ENCODE peak calls at places on chromosomes 11 and 22, in five cellular contexts. B, Y, R, W and O are unnamed samples.

GRCh38 chr22:31951201-31952093 is 7.1 kb downstream of the YWHAH start:
- DNase-seq in B (no peak), W (no peak), R (no peak), Y (no peak), O (no peak)

GRCh38 chr22:36289406-36289870 is 36.5 kb downstream of the APOL1 start:
- DNase-seq in Y (no peak), B (no peak), R (no peak), W (no peak), O (no peak)

GRCh38 chr11:69293819-69294505 is at the start of gene MYEOV:
- DNase-seq in R (no peak), B (peak; percentile 94), Y (peak; percentile 60), W (no peak), O (no peak)

GRCh38 chr11:3021125-3021524 is 29.0 kb upstream of the NAP1L4 start:
- DNase-seq in R (no peak), W (peak; percentile 43), Y (peak; percentile 32), B (peak; percentile 52), O (no peak)

GRCh38 chr22:23621082-23621780 is 10.9 kb downstream of the DRICH1 start:
- DNase-seq in W (no peak), B (no peak), R (no peak), Y (no peak), O (no peak)

GRCh38 chr11:103031834-103032233 is 60.1 kb downstream of the DCUN1D5 start:
- DNase-seq in W (no peak), R (no peak), B (no peak), Y (no peak), O (no peak)

GRCh38 chr11:125262825-125263218 is 98.3 kb downstream of the PKNOX2 start:
- DNase-seq in W (no peak), R (no peak), B (no peak), Y (no peak), O (no peak)

GRCh38 chr11:95413021-95413420 is 182.0 kb upstream of the SESN3 start:
- DNase-seq in Y (no peak), R (no peak), B (no peak), W (no peak), O (no peak)

GRCh38 chr11:69518081-69518950 is 36.9 kb downstream of the LINC01488 start:
- DNase-seq in Y (no peak), R (no peak), W (no peak), B (no peak), O (no peak)

DNA sequence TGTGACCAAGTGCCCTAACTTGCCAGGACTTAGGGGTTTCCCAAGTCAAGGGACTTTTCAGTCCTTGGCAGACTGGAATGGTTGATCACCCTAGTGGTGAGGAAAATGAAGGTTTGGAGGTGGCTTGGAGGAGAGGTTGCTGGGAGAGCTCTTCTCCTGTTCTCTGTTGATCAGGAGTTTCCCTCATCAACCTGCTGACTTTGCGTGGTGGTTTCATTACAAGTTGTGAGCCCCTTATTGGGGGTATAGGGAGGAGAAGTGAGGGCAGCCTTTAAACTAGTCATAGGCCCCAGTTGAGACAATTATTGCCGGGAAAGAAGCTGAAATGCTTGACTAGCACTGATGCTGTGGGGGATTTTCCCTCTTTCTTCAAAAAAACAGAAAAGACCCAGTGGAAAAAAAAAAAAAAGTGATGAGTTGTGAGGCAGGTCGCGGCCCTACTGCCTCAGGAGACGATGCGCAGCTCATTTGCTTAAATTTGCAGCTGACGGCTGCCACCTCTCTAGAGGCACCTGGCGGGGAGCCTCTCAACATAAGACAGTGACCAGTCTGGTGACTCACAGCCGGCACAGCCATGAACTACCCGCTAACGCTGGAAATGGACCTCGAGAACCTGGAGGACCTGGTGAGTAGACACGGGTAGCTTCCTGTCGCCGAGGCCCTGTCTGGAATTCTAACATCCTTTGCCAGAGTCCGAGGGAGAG is at the start of gene CXCR5:
- DNase-seq in W (no peak), R (no peak), Y (no peak), B (no peak), O (no peak)
- TF ChIP-seq CTCF in W (no peak), R (no peak), Y (no peak), B (no peak), O (no peak)

GRCh38 chr11:84922212-84922805 is 704.8 kb downstream of the DLG2 start:
- DNase-seq in B (no peak), R (no peak), Y (no peak), W (no peak), O (no peak)
- TF ChIP-seq CTCF in B (no peak), R (no peak), Y (no peak), W (no peak), O (no peak)

GRCh38 chr11:64653388-64653973 is 62.5 kb downstream of the SLC22A12 start:
- DNase-seq in Y (no peak), B (no peak), R (no peak), W (no peak), O (no peak)

GRCh38 chr11:64649304-64649703 is 58.3 kb downstream of the SLC22A12 start:
- DNase-seq in B (peak; percentile 39), W (no peak), R (peak; percentile 48), Y (peak; percentile 56), O (no peak)

GRCh38 chr11:64648551-64648950 is 57.5 kb downstream of the SLC22A12 start:
- DNase-seq in Y (no peak), W (no peak), R (no peak), B (no peak), O (no peak)

GRCh38 chr11:64652586-64653387 is 61.8 kb downstream of the SLC22A12 start:
- DNase-seq in W (peak; percentile 84), Y (peak; percentile 94), R (peak; percentile 77), B (peak; percentile 71), O (peak; percentile 96)

DNA sequence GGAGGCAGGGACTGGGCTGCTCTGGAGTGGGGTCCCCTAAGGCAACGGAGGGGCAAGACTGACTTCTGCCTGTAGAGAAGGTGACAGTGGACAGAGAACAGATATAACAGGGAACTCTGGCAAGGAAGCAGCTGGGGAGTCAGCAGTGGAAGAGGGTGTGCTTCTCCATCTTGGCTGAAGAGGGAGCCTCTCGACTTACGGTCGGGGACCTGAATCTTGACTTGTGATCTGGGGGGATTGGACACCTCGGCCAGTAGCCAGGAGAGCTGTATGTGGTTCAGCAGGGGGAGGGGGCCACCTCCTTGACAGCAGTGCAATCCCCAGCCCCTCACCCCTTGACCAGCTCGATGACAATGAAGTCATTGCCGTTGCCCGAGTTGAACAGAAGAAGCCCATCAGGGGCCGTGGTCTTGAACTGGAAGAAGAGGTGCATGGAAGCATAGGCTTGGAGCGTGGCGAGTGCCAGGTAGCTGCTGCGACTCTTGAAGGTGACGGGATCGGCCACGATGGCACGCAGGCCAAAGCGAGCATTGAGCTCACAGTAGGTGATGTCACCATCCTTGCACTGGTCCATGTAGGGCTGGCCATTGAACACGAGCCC is 60.0 kb downstream of the SLC22A12 start:
- DNase-seq in W (no peak), Y (peak; percentile 34), R (no peak), B (peak; percentile 50), O (no peak)
- TF ChIP-seq CTCF in W (peak; percentile 42), Y (peak; percentile 51), R (no peak), B (peak; percentile 23), O (peak; percentile 6)

DNA sequence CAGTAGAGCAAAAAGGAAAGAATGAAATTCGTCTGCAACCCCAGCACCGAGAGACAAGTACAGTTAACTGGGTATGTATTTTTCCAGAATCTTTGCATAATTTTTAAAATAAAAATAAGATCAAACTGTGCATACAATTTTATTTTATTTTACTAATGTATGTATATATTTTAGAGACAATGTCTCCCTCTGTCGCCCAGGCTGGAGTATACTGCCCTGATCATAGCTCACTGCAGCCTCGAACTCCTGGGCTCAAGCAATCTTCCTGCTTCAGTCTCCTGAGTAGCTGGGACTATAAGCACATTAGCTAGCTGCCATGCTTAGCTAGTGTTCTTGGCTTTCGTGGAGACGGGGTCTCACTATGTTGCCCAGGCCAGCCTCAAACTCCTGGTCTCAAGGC is 18.8 kb upstream of the DRD2 start:
- DNase-seq in W (no peak), Y (no peak), B (peak; percentile 1), R (no peak), O (no peak)
- TF ChIP-seq CTCF in W (no peak), Y (no peak), B (no peak), R (no peak), O (no peak)

DNA sequence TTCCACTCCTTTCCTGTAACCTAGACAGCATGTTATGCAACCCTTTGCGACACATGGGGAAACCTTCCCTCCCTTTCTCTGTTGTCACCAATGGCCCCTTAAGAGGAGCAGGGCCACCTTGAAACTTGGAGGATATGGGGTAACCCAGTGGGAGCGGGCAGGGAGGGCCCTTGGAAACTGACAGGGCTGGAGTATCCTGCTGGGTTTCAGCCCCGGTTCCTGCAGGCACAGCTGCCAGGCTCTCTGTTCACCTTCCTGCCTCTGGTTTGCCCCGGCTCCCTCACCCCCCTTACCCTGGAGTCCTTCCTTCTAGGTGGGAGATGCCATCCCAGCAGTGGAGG is 1.5 kb downstream of the PRDX5 start:
- DNase-seq in W (no peak), R (no peak), Y (no peak), B (no peak), O (no peak)
- TF ChIP-seq CTCF in W (no peak), R (no peak), Y (no peak), B (no peak), O (no peak)

GRCh38 chr11:12235549-12235944 is 125.2 kb downstream of the MICAL2 start:
- DNase-seq in W (no peak), R (peak; percentile 43), B (peak; percentile 38), Y (no peak), O (no peak)

GRCh38 chr11:12237381-12237784 is 127.0 kb downstream of the MICAL2 start:
- DNase-seq in Y (no peak), W (no peak), B (no peak), R (no peak), O (no peak)

GRCh38 chr11:12235080-12235479 is 124.7 kb downstream of the MICAL2 start:
- DNase-seq in R (no peak), B (no peak), W (no peak), Y (no peak), O (no peak)

GRCh38 chr11:12236744-12237101 is 126.3 kb downstream of the MICAL2 start:
- DNase-seq in W (no peak), B (no peak), R (no peak), Y (no peak), O (no peak)

DNA sequence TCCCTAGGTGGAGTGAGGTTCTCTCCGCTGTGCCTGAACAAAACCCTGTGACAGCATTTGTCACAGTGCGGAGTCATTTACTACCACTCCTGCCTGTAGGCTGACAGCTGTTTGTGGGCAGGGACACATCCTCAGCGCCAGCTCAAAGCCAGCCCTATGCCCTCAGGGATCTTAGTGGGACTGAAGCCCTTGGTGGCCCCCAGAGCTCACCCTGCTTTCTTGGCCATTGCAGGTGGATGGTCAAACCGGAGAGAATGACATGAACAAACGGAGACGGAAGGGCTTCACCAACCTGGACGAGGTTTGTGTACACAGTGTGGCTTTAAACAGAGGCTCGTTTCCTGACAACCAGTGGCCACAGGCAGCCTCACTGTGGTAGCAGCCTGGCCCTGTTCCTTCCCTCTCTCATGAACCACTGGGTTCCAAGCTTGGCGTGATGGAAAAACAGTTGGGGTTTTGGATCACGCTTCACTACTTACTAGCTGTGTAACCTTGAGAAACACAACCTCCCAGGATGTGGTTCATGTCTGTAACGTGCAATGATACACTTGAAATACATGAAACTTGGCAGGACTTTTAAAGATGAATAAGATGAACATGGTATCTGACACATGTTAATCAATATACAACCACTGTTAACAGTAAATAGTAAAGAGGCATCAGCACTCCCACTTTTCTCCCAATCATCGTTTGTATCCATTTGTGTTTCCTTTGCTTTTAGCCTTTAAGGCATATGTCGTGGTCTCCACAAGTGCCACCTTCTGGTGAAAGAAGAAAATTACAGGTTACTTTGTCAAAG is 125.8 kb downstream of the MICAL2 start:
- DNase-seq in R (peak; percentile 27), W (no peak), Y (no peak), B (peak; percentile 62), O (no peak)
- TF ChIP-seq CTCF in R (peak; percentile 73), W (peak; percentile 78), Y (peak; percentile 71), B (peak; percentile 83), O (peak; percentile 72)

GRCh38 chr11:29962243-29962642 is 54.6 kb downstream of the KCNA4 start:
- DNase-seq in W (no peak), B (peak; percentile 37), R (no peak), Y (peak; percentile 36), O (no peak)
- TF ChIP-seq CTCF in W (peak; percentile 54), B (no peak), R (no peak), Y (peak; percentile 40), O (peak; percentile 3)